ENCODE peak calls at places on chromosomes 13 and 19, in six cellular contexts. I, M, N, O, Q and D are unnamed samples.

GRCh38 chr19:35468637-35469036 is 20.6 kb downstream of the FFAR2 start:
- DNase-seq in I (no peak), M (peak), Q (peak), N (peak), O (peak), D (peak)

GRCh38 chr19:8333771-8334457 is 9.1 kb downstream of the KANK3 start:
- DNase-seq in N (no peak), I (no peak), M (no peak), O (no peak), Q (no peak), D (peak)

GRCh38 chr13:88384542-88384941 is 713.4 kb downstream of the SLITRK5 start:
- DNase-seq in O (no peak), M (no peak), I (no peak), N (no peak), Q (no peak), D (no peak)

GRCh38 chr19:17429661-17430101 is 9.8 kb downstream of the MVB12A start:
- DNase-seq in O (no peak), N (no peak), Q (no peak), M (no peak), I (no peak), D (no peak)

GRCh38 chr19:47112166-47112663 is 1.4 kb downstream of the ZC3H4 start:
- DNase-seq in I (peak), N (peak), M (peak), Q (peak), O (peak), D (peak)

GRCh38 chr19:40962460-40962961 is 28.6 kb upstream of the CYP2B6 start:
- DNase-seq in N (no peak), M (no peak), Q (no peak), O (peak), I (no peak), D (no peak)

GRCh38 chr19:920051-920857 is 3.1 kb downstream of the KISS1R start:
- DNase-seq in I (no peak), N (no peak), Q (no peak), M (no peak), O (no peak), D (peak)

GRCh38 chr19:30339624-30340525 is 32.3 kb upstream of the ZNF536 start:
- DNase-seq in M (no peak), Q (no peak), N (no peak), I (peak), O (no peak), D (no peak)

GRCh38 chr13:94928127-94928526 is 215.8 kb upstream of the SOX21 start:
- DNase-seq in Q (no peak), M (no peak), N (no peak), O (no peak), I (no peak), D (no peak)

GRCh38 chr13:76944457-76944856 is 3.9 kb upstream of the ACOD1 start:
- DNase-seq in I (no peak), M (peak), Q (no peak), O (peak), N (no peak), D (no peak)

GRCh38 chr13:113905942-113906341 is 42.1 kb upstream of the GAS6 start:
- DNase-seq in Q (no peak), I (no peak), N (no peak), M (no peak), O (no peak), D (no peak)

GRCh38 chr13:58838615-58839014 is 1207.1 kb downstream of the PCDH17 start:
- DNase-seq in O (no peak), N (no peak), I (no peak), Q (no peak), M (no peak), D (no peak)

GRCh38 chr19:912181-913079 is 589 bp downstream of the R3HDM4 start:
- DNase-seq in N (no peak), O (no peak), I (no peak), Q (no peak), M (no peak), D (no peak)

GRCh38 chr13:95530178-95530577 is 22.3 kb upstream of the CLDN10 start:
- DNase-seq in O (no peak), N (no peak), I (no peak), Q (no peak), M (peak), D (no peak)

GRCh38 chr19:12984683-12985048 is 10.6 kb upstream of the NFIX start:
- DNase-seq in N (no peak), I (no peak), O (no peak), M (no peak), Q (no peak), D (no peak)

GRCh38 chr19:52397310-52398090 is at the start of gene ZNF528:
- DNase-seq in M (peak), O (peak), N (peak), I (peak), Q (peak), D (peak)

GRCh38 chr19:52099497-52100138 is 4.1 kb upstream of the ZNF841 start:
- DNase-seq in O (no peak), N (no peak), M (no peak), I (no peak), Q (peak), D (no peak)

GRCh38 chr13:45695198-45695730 is 6.9 kb upstream of the CBY2 start:
- DNase-seq in Q (no peak), M (no peak), O (no peak), I (no peak), N (no peak), D (no peak)

GRCh38 chr13:88908896-88909535 is 1237.8 kb downstream of the SLITRK5 start:
- DNase-seq in N (no peak), I (no peak), O (no peak), M (no peak), Q (no peak), D (no peak)

GRCh38 chr13:23450340-23451046 is 17.0 kb upstream of the SACS start:
- DNase-seq in M (no peak), O (no peak), I (no peak), Q (no peak), N (no peak), D (no peak)

GRCh38 chr19:36093687-36094086 is 17.3 kb upstream of the OVOL3 start:
- DNase-seq in N (no peak), Q (no peak), O (no peak), I (no peak), M (no peak), D (no peak)

GRCh38 chr19:14735915-14736314 is 42.4 kb downstream of the ADGRE2 start:
- DNase-seq in O (no peak), Q (no peak), I (no peak), M (no peak), N (no peak), D (no peak)

GRCh38 chr19:48959341-48960239 is 4.9 kb downstream of the BAX start:
- DNase-seq in M (no peak), N (no peak), Q (no peak), O (no peak), I (no peak), D (no peak)

GRCh38 chr19:47776568-47776967 is 1.9 kb upstream of the SELENOW start:
- DNase-seq in I (no peak), M (peak), N (no peak), Q (no peak), O (no peak), D (no peak)